ENCODE peak calls at places on chromosomes 12 and 14, in nine cellular contexts. One of them, this sample, is unnamed.

GRCh38 chr12:52992699-52993557 is 13.3 kb upstream of the EIF4B start:
- DNase-seq in stimulated activated CD8-positive, alpha-beta memory T cell treated with anti-CD3 and anti-CD28 coated beads, Interleukin-4, amount 100 ng/mL, for 1 hour: no peak
- DNase-seq in HS-27A: no peak
- DNase-seq in activated naive CD8-positive, alpha-beta T cell treated with anti-CD3 and anti-CD28 coated beads, Interleukin-2, amount 50 U/mL, for 24 hours: no peak
- DNase-seq in RPMI7951: peak
- DNase-seq in iris pigment epithelial cell: peak
- DNase-seq in RWPE1: peak
- DNase-seq in NCI-H2171: no peak
- DNase-seq in LoVo: peak
- DNase-seq in this sample: peak

GRCh38 chr12:46464863-46465262 is 92.3 kb upstream of the SLC38A2 start:
- DNase-seq in RWPE1: no peak
- DNase-seq in RPMI7951: no peak
- DNase-seq in NCI-H2171: no peak
- DNase-seq in stimulated activated CD8-positive, alpha-beta memory T cell treated with anti-CD3 and anti-CD28 coated beads, Interleukin-4, amount 100 ng/mL, for 1 hour: no peak
- DNase-seq in activated naive CD8-positive, alpha-beta T cell treated with anti-CD3 and anti-CD28 coated beads, Interleukin-2, amount 50 U/mL, for 24 hours: no peak
- DNase-seq in HS-27A: no peak
- DNase-seq in LoVo: no peak
- DNase-seq in iris pigment epithelial cell: no peak
- DNase-seq in this sample: no peak

GRCh38 chr14:55000381-55000780 is 26.5 kb downstream of the WDHD1 start:
- DNase-seq in NCI-H2171: no peak
- DNase-seq in RWPE1: no peak
- DNase-seq in LoVo: no peak
- DNase-seq in activated naive CD8-positive, alpha-beta T cell treated with anti-CD3 and anti-CD28 coated beads, Interleukin-2, amount 50 U/mL, for 24 hours: no peak
- DNase-seq in RPMI7951: peak
- DNase-seq in HS-27A: no peak
- DNase-seq in iris pigment epithelial cell: peak
- DNase-seq in stimulated activated CD8-positive, alpha-beta memory T cell treated with anti-CD3 and anti-CD28 coated beads, Interleukin-4, amount 100 ng/mL, for 1 hour: no peak
- DNase-seq in this sample: no peak

GRCh38 chr12:9761407-9761736 is 671 bp upstream of the CD69 start:
- DNase-seq in RWPE1: no peak
- DNase-seq in NCI-H2171: no peak
- DNase-seq in RPMI7951: no peak
- DNase-seq in activated naive CD8-positive, alpha-beta T cell treated with anti-CD3 and anti-CD28 coated beads, Interleukin-2, amount 50 U/mL, for 24 hours: no peak
- DNase-seq in stimulated activated CD8-positive, alpha-beta memory T cell treated with anti-CD3 and anti-CD28 coated beads, Interleukin-4, amount 100 ng/mL, for 1 hour: no peak
- DNase-seq in HS-27A: no peak
- DNase-seq in iris pigment epithelial cell: peak
- DNase-seq in LoVo: no peak
- DNase-seq in this sample: no peak

GRCh38 chr12:125079943-125080645 is 14.9 kb downstream of the AACS start:
- DNase-seq in RWPE1: peak
- DNase-seq in stimulated activated CD8-positive, alpha-beta memory T cell treated with anti-CD3 and anti-CD28 coated beads, Interleukin-4, amount 100 ng/mL, for 1 hour: no peak
- DNase-seq in HS-27A: no peak
- DNase-seq in iris pigment epithelial cell: peak
- DNase-seq in RPMI7951: no peak
- DNase-seq in NCI-H2171: no peak
- DNase-seq in activated naive CD8-positive, alpha-beta T cell treated with anti-CD3 and anti-CD28 coated beads, Interleukin-2, amount 50 U/mL, for 24 hours: no peak
- DNase-seq in LoVo: no peak
- DNase-seq in this sample: no peak

GRCh38 chr14:96959992-96960391 is 162.8 kb downstream of the VRK1 start:
- DNase-seq in HS-27A: no peak
- DNase-seq in activated naive CD8-positive, alpha-beta T cell treated with anti-CD3 and anti-CD28 coated beads, Interleukin-2, amount 50 U/mL, for 24 hours: no peak
- DNase-seq in stimulated activated CD8-positive, alpha-beta memory T cell treated with anti-CD3 and anti-CD28 coated beads, Interleukin-4, amount 100 ng/mL, for 1 hour: no peak
- DNase-seq in NCI-H2171: no peak
- DNase-seq in iris pigment epithelial cell: no peak
- DNase-seq in RPMI7951: no peak
- DNase-seq in RWPE1: no peak
- DNase-seq in LoVo: no peak
- DNase-seq in this sample: no peak

GRCh38 chr12:112327209-112327930 is 54.9 kb downstream of the HECTD4 start:
- DNase-seq in NCI-H2171: no peak
- DNase-seq in HS-27A: no peak
- DNase-seq in activated naive CD8-positive, alpha-beta T cell treated with anti-CD3 and anti-CD28 coated beads, Interleukin-2, amount 50 U/mL, for 24 hours: no peak
- DNase-seq in stimulated activated CD8-positive, alpha-beta memory T cell treated with anti-CD3 and anti-CD28 coated beads, Interleukin-4, amount 100 ng/mL, for 1 hour: no peak
- DNase-seq in iris pigment epithelial cell: no peak
- DNase-seq in LoVo: no peak
- DNase-seq in RWPE1: no peak
- DNase-seq in RPMI7951: no peak
- DNase-seq in this sample: no peak

GRCh38 chr12:107320929-107321618 is 227.7 kb upstream of the CRY1 start:
- DNase-seq in LoVo: no peak
- DNase-seq in HS-27A: no peak
- DNase-seq in NCI-H2171: peak
- DNase-seq in stimulated activated CD8-positive, alpha-beta memory T cell treated with anti-CD3 and anti-CD28 coated beads, Interleukin-4, amount 100 ng/mL, for 1 hour: no peak
- DNase-seq in RWPE1: peak
- DNase-seq in RPMI7951: peak
- DNase-seq in iris pigment epithelial cell: peak
- DNase-seq in activated naive CD8-positive, alpha-beta T cell treated with anti-CD3 and anti-CD28 coated beads, Interleukin-2, amount 50 U/mL, for 24 hours: peak
- DNase-seq in this sample: no peak

GRCh38 chr12:89166525-89166934 is 185.8 kb downstream of the DUSP6 start:
- DNase-seq in HS-27A: no peak
- DNase-seq in NCI-H2171: no peak
- DNase-seq in activated naive CD8-positive, alpha-beta T cell treated with anti-CD3 and anti-CD28 coated beads, Interleukin-2, amount 50 U/mL, for 24 hours: no peak
- DNase-seq in LoVo: no peak
- DNase-seq in stimulated activated CD8-positive, alpha-beta memory T cell treated with anti-CD3 and anti-CD28 coated beads, Interleukin-4, amount 100 ng/mL, for 1 hour: no peak
- DNase-seq in RWPE1: no peak
- DNase-seq in RPMI7951: peak
- DNase-seq in iris pigment epithelial cell: peak
- DNase-seq in this sample: no peak

GRCh38 chr14:58177125-58177524 is 22.8 kb upstream of the ACTR10 start:
- DNase-seq in RPMI7951: no peak
- DNase-seq in NCI-H2171: no peak
- DNase-seq in RWPE1: no peak
- DNase-seq in LoVo: no peak
- DNase-seq in iris pigment epithelial cell: no peak
- DNase-seq in stimulated activated CD8-positive, alpha-beta memory T cell treated with anti-CD3 and anti-CD28 coated beads, Interleukin-4, amount 100 ng/mL, for 1 hour: no peak
- DNase-seq in HS-27A: no peak
- DNase-seq in activated naive CD8-positive, alpha-beta T cell treated with anti-CD3 and anti-CD28 coated beads, Interleukin-2, amount 50 U/mL, for 24 hours: no peak
- DNase-seq in this sample: no peak

GRCh38 chr12:107007421-107007820 is 20.5 kb upstream of the MTERF2 start:
- DNase-seq in RWPE1: no peak
- DNase-seq in activated naive CD8-positive, alpha-beta T cell treated with anti-CD3 and anti-CD28 coated beads, Interleukin-2, amount 50 U/mL, for 24 hours: no peak
- DNase-seq in RPMI7951: no peak
- DNase-seq in iris pigment epithelial cell: no peak
- DNase-seq in HS-27A: no peak
- DNase-seq in LoVo: no peak
- DNase-seq in stimulated activated CD8-positive, alpha-beta memory T cell treated with anti-CD3 and anti-CD28 coated beads, Interleukin-4, amount 100 ng/mL, for 1 hour: no peak
- DNase-seq in NCI-H2171: no peak
- DNase-seq in this sample: no peak

GRCh38 chr12:106736051-106736957 is 38.2 kb upstream of the RIC8B start:
- DNase-seq in iris pigment epithelial cell: no peak
- DNase-seq in LoVo: no peak
- DNase-seq in RPMI7951: peak
- DNase-seq in RWPE1: no peak
- DNase-seq in NCI-H2171: no peak
- DNase-seq in stimulated activated CD8-positive, alpha-beta memory T cell treated with anti-CD3 and anti-CD28 coated beads, Interleukin-4, amount 100 ng/mL, for 1 hour: no peak
- DNase-seq in HS-27A: no peak
- DNase-seq in activated naive CD8-positive, alpha-beta T cell treated with anti-CD3 and anti-CD28 coated beads, Interleukin-2, amount 50 U/mL, for 24 hours: no peak
- DNase-seq in this sample: no peak

GRCh38 chr12:112107728-112108447 is 695 bp downstream of the NAA25 start:
- DNase-seq in RWPE1: no peak
- DNase-seq in iris pigment epithelial cell: no peak
- DNase-seq in HS-27A: no peak
- DNase-seq in LoVo: no peak
- DNase-seq in stimulated activated CD8-positive, alpha-beta memory T cell treated with anti-CD3 and anti-CD28 coated beads, Interleukin-4, amount 100 ng/mL, for 1 hour: no peak
- DNase-seq in NCI-H2171: no peak
- DNase-seq in activated naive CD8-positive, alpha-beta T cell treated with anti-CD3 and anti-CD28 coated beads, Interleukin-2, amount 50 U/mL, for 24 hours: peak
- DNase-seq in RPMI7951: no peak
- DNase-seq in this sample: no peak

GRCh38 chr12:15650399-15651128 is 138.6 kb downstream of the EPS8 start:
- DNase-seq in LoVo: no peak
- DNase-seq in activated naive CD8-positive, alpha-beta T cell treated with anti-CD3 and anti-CD28 coated beads, Interleukin-2, amount 50 U/mL, for 24 hours: no peak
- DNase-seq in HS-27A: no peak
- DNase-seq in NCI-H2171: no peak
- DNase-seq in iris pigment epithelial cell: peak
- DNase-seq in RWPE1: no peak
- DNase-seq in RPMI7951: no peak
- DNase-seq in stimulated activated CD8-positive, alpha-beta memory T cell treated with anti-CD3 and anti-CD28 coated beads, Interleukin-4, amount 100 ng/mL, for 1 hour: no peak
- DNase-seq in this sample: no peak

GRCh38 chr12:3228587-3228986 is 151.4 kb downstream of the TSPAN9 start:
- DNase-seq in stimulated activated CD8-positive, alpha-beta memory T cell treated with anti-CD3 and anti-CD28 coated beads, Interleukin-4, amount 100 ng/mL, for 1 hour: no peak
- DNase-seq in iris pigment epithelial cell: no peak
- DNase-seq in HS-27A: no peak
- DNase-seq in LoVo: no peak
- DNase-seq in activated naive CD8-positive, alpha-beta T cell treated with anti-CD3 and anti-CD28 coated beads, Interleukin-2, amount 50 U/mL, for 24 hours: no peak
- DNase-seq in RPMI7951: peak
- DNase-seq in NCI-H2171: peak
- DNase-seq in RWPE1: no peak
- DNase-seq in this sample: no peak

GRCh38 chr14:27056586-27056985 is 458.8 kb upstream of the NOVA1 start:
- DNase-seq in RPMI7951: no peak
- DNase-seq in activated naive CD8-positive, alpha-beta T cell treated with anti-CD3 and anti-CD28 coated beads, Interleukin-2, amount 50 U/mL, for 24 hours: no peak
- DNase-seq in iris pigment epithelial cell: no peak
- DNase-seq in HS-27A: no peak
- DNase-seq in NCI-H2171: no peak
- DNase-seq in stimulated activated CD8-positive, alpha-beta memory T cell treated with anti-CD3 and anti-CD28 coated beads, Interleukin-4, amount 100 ng/mL, for 1 hour: no peak
- DNase-seq in LoVo: no peak
- DNase-seq in RWPE1: no peak
- DNase-seq in this sample: no peak

GRCh38 chr14:39160494-39160893 is 9.6 kb downstream of the TRAPPC6B start:
- DNase-seq in iris pigment epithelial cell: no peak
- DNase-seq in RWPE1: no peak
- DNase-seq in RPMI7951: no peak
- DNase-seq in NCI-H2171: no peak
- DNase-seq in HS-27A: no peak
- DNase-seq in activated naive CD8-positive, alpha-beta T cell treated with anti-CD3 and anti-CD28 coated beads, Interleukin-2, amount 50 U/mL, for 24 hours: no peak
- DNase-seq in LoVo: no peak
- DNase-seq in stimulated activated CD8-positive, alpha-beta memory T cell treated with anti-CD3 and anti-CD28 coated beads, Interleukin-4, amount 100 ng/mL, for 1 hour: no peak
- DNase-seq in this sample: no peak

GRCh38 chr12:21656931-21657335 is 709 bp downstream of the LDHB start:
- DNase-seq in LoVo: peak
- DNase-seq in HS-27A: peak
- DNase-seq in iris pigment epithelial cell: peak
- DNase-seq in RPMI7951: peak
- DNase-seq in RWPE1: peak
- DNase-seq in NCI-H2171: peak
- DNase-seq in stimulated activated CD8-positive, alpha-beta memory T cell treated with anti-CD3 and anti-CD28 coated beads, Interleukin-4, amount 100 ng/mL, for 1 hour: peak
- DNase-seq in activated naive CD8-positive, alpha-beta T cell treated with anti-CD3 and anti-CD28 coated beads, Interleukin-2, amount 50 U/mL, for 24 hours: peak
- DNase-seq in this sample: no peak

GRCh38 chr12:388547-389137 is 478 bp downstream of the KDM5A start:
- DNase-seq in activated naive CD8-positive, alpha-beta T cell treated with anti-CD3 and anti-CD28 coated beads, Interleukin-2, amount 50 U/mL, for 24 hours: peak
- DNase-seq in stimulated activated CD8-positive, alpha-beta memory T cell treated with anti-CD3 and anti-CD28 coated beads, Interleukin-4, amount 100 ng/mL, for 1 hour: peak
- DNase-seq in LoVo: peak
- DNase-seq in NCI-H2171: no peak
- DNase-seq in RPMI7951: peak
- DNase-seq in HS-27A: peak
- DNase-seq in RWPE1: peak
- DNase-seq in iris pigment epithelial cell: peak
- DNase-seq in this sample: no peak

GRCh38 chr12:59715434-59715833 is 119.6 kb downstream of the SLC16A7 start:
- DNase-seq in stimulated activated CD8-positive, alpha-beta memory T cell treated with anti-CD3 and anti-CD28 coated beads, Interleukin-4, amount 100 ng/mL, for 1 hour: no peak
- DNase-seq in RPMI7951: no peak
- DNase-seq in NCI-H2171: no peak
- DNase-seq in RWPE1: no peak
- DNase-seq in HS-27A: no peak
- DNase-seq in LoVo: no peak
- DNase-seq in activated naive CD8-positive, alpha-beta T cell treated with anti-CD3 and anti-CD28 coated beads, Interleukin-2, amount 50 U/mL, for 24 hours: no peak
- DNase-seq in iris pigment epithelial cell: no peak
- DNase-seq in this sample: no peak

GRCh38 chr12:114152890-114153289 is 186.8 kb upstream of the RBM19 start:
- DNase-seq in HS-27A: no peak
- DNase-seq in NCI-H2171: no peak
- DNase-seq in RPMI7951: peak
- DNase-seq in iris pigment epithelial cell: no peak
- DNase-seq in RWPE1: no peak
- DNase-seq in stimulated activated CD8-positive, alpha-beta memory T cell treated with anti-CD3 and anti-CD28 coated beads, Interleukin-4, amount 100 ng/mL, for 1 hour: no peak
- DNase-seq in LoVo: no peak
- DNase-seq in activated naive CD8-positive, alpha-beta T cell treated with anti-CD3 and anti-CD28 coated beads, Interleukin-2, amount 50 U/mL, for 24 hours: no peak
- DNase-seq in this sample: no peak

This sample was measured in T1000.